ENCODE peak calls at places on chromosomes 13 and 19, in nine cellular contexts. A is T follicular helper cell; P is stimulated activated naive CD8-positive, alpha-beta T cell treated with anti-CD3 and anti-CD28 coated beads, Interleukin-15, amount 100 ng/mL, for 72 hours; S is T-helper 2 cell; F is iris pigment epithelial cell; J is NCI-H2081; B is stimulated activated CD4-positive, alpha-beta T cell treated with anti-CD3 and anti-CD28 coated beads, Interleukin-4, amount 100 ng/mL, for 1 hour; O is thoracic aorta; I is cardiac fibroblast. U is an unnamed sample.

GRCh38 chr19:5018224-5019015 is 49.5 kb downstream of the KDM4B start:
- DNase-seq in A (no peak), P (no peak), S (no peak), F (peak), J (no peak), B (no peak), O (no peak), I (peak), U (no peak)

GRCh38 chr13:69828527-69828926 is 279.1 kb upstream of the ATXN8OS start:
- DNase-seq in A (no peak), P (no peak), S (no peak), F (no peak), J (no peak), B (no peak), O (no peak), I (no peak), U (peak)

GRCh38 chr19:53912653-53913052 is 3.6 kb downstream of the CACNG7 start:
- DNase-seq in A (no peak), P (no peak), S (no peak), F (no peak), J (no peak), B (no peak), O (no peak), I (no peak), U (peak)

GRCh38 chr13:31437975-31438374 is 238.2 kb downstream of the B3GLCT start:
- DNase-seq in A (no peak), P (no peak), S (no peak), F (no peak), J (no peak), B (no peak), O (no peak), I (no peak), U (no peak)

GRCh38 chr19:43527860-43528622 is 1.0 kb upstream of the ETHE1 start:
- DNase-seq in A (no peak), P (no peak), S (no peak), F (no peak), J (no peak), B (no peak), O (peak), I (peak), U (no peak)

GRCh38 chr19:3370214-3370720 is 3.9 kb downstream of the NFIC start:
- DNase-seq in A (no peak), P (no peak), S (no peak), F (no peak), J (no peak), B (no peak), O (no peak), I (no peak), U (no peak)

GRCh38 chr19:18293642-18294466 is 12.4 kb upstream of the JUND start:
- DNase-seq in A (no peak), P (no peak), S (no peak), F (no peak), J (no peak), B (no peak), O (no peak), I (no peak), U (no peak)

GRCh38 chr19:33780746-33781145 is 15.9 kb upstream of the KCTD15 start:
- DNase-seq in A (no peak), P (no peak), S (no peak), F (no peak), J (no peak), B (no peak), O (no peak), I (no peak), U (no peak)

GRCh38 chr19:43439183-43440063 is 24.7 kb downstream of the TEX101 start:
- DNase-seq in A (peak), P (no peak), S (peak), F (no peak), J (no peak), B (no peak), O (no peak), I (peak), U (no peak)

GRCh38 chr13:25682221-25682620 is 310.4 kb downstream of the ATP8A2 start:
- DNase-seq in A (no peak), P (no peak), S (no peak), F (no peak), J (no peak), B (no peak), O (no peak), I (no peak), U (no peak)

GRCh38 chr13:95156208-95156607 is 145.0 kb downstream of the ABCC4 start:
- DNase-seq in A (no peak), P (no peak), S (no peak), F (peak), J (no peak), B (no peak), O (no peak), I (peak), U (no peak)

GRCh38 chr19:1102407-1103106 is 1.2 kb upstream of the GPX4 start:
- DNase-seq in A (no peak), P (peak), S (peak), F (peak), J (no peak), B (peak), O (peak), I (peak), U (no peak)

GRCh38 chr13:111429064-111429558 is 108.7 kb downstream of the TEX29 start:
- DNase-seq in A (peak), P (peak), S (no peak), F (peak), J (peak), B (peak), O (no peak), I (peak), U (no peak)

GRCh38 chr19:4730740-4731171 is 7.1 kb upstream of the DPP9 start:
- DNase-seq in A (peak), P (peak), S (peak), F (no peak), J (no peak), B (peak), O (no peak), I (peak), U (peak)

GRCh38 chr13:113791761-113792160 is 32.7 kb downstream of the TMEM255B start:
- DNase-seq in A (no peak), P (no peak), S (no peak), F (no peak), J (no peak), B (no peak), O (no peak), I (no peak), U (no peak)

GRCh38 chr13:90926459-90926858 is 421.0 kb upstream of the MIR17HG start:
- DNase-seq in A (no peak), P (no peak), S (no peak), F (no peak), J (no peak), B (no peak), O (no peak), I (no peak), U (no peak)

GRCh38 chr13:31890946-31891345 is 140.6 kb upstream of the FRY start:
- DNase-seq in A (no peak), P (no peak), S (no peak), F (peak), J (no peak), B (no peak), O (no peak), I (peak), U (no peak)

GRCh38 chr19:19554074-19555023 is 16.3 kb downstream of the CILP2 start:
- DNase-seq in A (no peak), P (peak), S (no peak), F (peak), J (no peak), B (peak), O (no peak), I (peak), U (peak)

GRCh38 chr13:38980628-38981078 is 10.0 kb downstream of the STOML3 start:
- DNase-seq in A (no peak), P (no peak), S (no peak), F (no peak), J (peak), B (no peak), O (no peak), I (no peak), U (no peak)

GRCh38 chr19:455851-456546 is 4.8 kb downstream of the SHC2 start:
- DNase-seq in A (no peak), P (no peak), S (no peak), F (no peak), J (no peak), B (no peak), O (no peak), I (no peak), U (no peak)

GRCh38 chr13:77898097-77898496 is 20.5 kb downstream of the EDNRB start:
- DNase-seq in A (no peak), P (no peak), S (no peak), F (no peak), J (no peak), B (no peak), O (no peak), I (peak), U (no peak)

GRCh38 chr19:45528744-45529453 is 21.6 kb downstream of the VASP start:
- DNase-seq in A (no peak), P (no peak), S (no peak), F (peak), J (no peak), B (peak), O (no peak), I (no peak), U (peak)

GRCh38 chr19:36547001-36547732 is 19.1 kb upstream of the ZNF260 start:
- DNase-seq in A (no peak), P (no peak), S (no peak), F (peak), J (no peak), B (no peak), O (no peak), I (peak), U (no peak)

GRCh38 chr19:19319725-19320361 is 466 bp downstream of the SUGP1 start:
- DNase-seq in A (no peak), P (no peak), S (no peak), F (no peak), J (no peak), B (no peak), O (no peak), I (no peak), U (no peak)

GRCh38 chr19:44573647-44574046 is 39.7 kb upstream of the IGSF23 start:
- DNase-seq in A (no peak), P (no peak), S (no peak), F (no peak), J (no peak), B (no peak), O (no peak), I (no peak), U (no peak)

GRCh38 chr13:99546878-99547277 is 45.6 kb downstream of the TM9SF2 start:
- DNase-seq in A (no peak), P (no peak), S (no peak), F (no peak), J (no peak), B (no peak), O (no peak), I (no peak), U (no peak)

GRCh38 chr19:29771708-29772415 is 39.9 kb upstream of the CCNE1 start:
- DNase-seq in A (no peak), P (peak), S (peak), F (peak), J (no peak), B (peak), O (no peak), I (peak), U (peak)

GRCh38 chr13:37954191-37954590 is 84.6 kb upstream of the TRPC4 start:
- DNase-seq in A (no peak), P (no peak), S (no peak), F (no peak), J (no peak), B (no peak), O (no peak), I (no peak), U (no peak)

GRCh38 chr19:51751655-51752054 is at the start of gene FPR1:
- DNase-seq in A (no peak), P (no peak), S (no peak), F (peak), J (no peak), B (no peak), O (no peak), I (peak), U (no peak)

GRCh38 chr13:112978561-112979405 is 9.8 kb downstream of the MCF2L start:
- DNase-seq in A (no peak), P (no peak), S (no peak), F (no peak), J (no peak), B (no peak), O (no peak), I (no peak), U (no peak)

GRCh38 chr19:9144920-9145319 is 4.7 kb downstream of the ZNF317 start:
- DNase-seq in A (no peak), P (no peak), S (no peak), F (no peak), J (no peak), B (no peak), O (no peak), I (no peak), U (no peak)

U was measured in ecto neural progenitor cell.